ENCODE peak calls at places on chromosomes 2 and 18, in six cellular contexts. One of them, this sample, is unnamed.

GRCh38 chr2:161486111-161486510 is 70.0 kb downstream of the TBR1 start:
- DNase-seq in heart right ventricle: no peak
- DNase-seq in upper lobe of right lung: no peak
- DNase-seq in CD8-positive, alpha-beta T cell: no peak
- DNase-seq in suprapubic skin: no peak
- DNase-seq in HCT116: no peak
- DNase-seq in this sample: no peak

GRCh38 chr2:174332607-174333001 is 2.1 kb upstream of the SP9 start:
- DNase-seq in heart right ventricle: no peak
- DNase-seq in upper lobe of right lung: no peak
- DNase-seq in CD8-positive, alpha-beta T cell: no peak
- DNase-seq in suprapubic skin: no peak
- DNase-seq in HCT116: no peak
- DNase-seq in this sample: no peak

GRCh38 chr2:191051825-191052778 is 38.1 kb upstream of the STAT1 start:
- DNase-seq in heart right ventricle: peak; percentile 7
- DNase-seq in upper lobe of right lung: no peak
- DNase-seq in CD8-positive, alpha-beta T cell: no peak
- DNase-seq in suprapubic skin: no peak
- DNase-seq in HCT116: peak; percentile 45
- DNase-seq in this sample: no peak

GRCh38 chr2:113709022-113709421 is 47.4 kb downstream of the SLC35F5 start:
- DNase-seq in heart right ventricle: no peak
- DNase-seq in upper lobe of right lung: no peak
- DNase-seq in CD8-positive, alpha-beta T cell: no peak
- DNase-seq in suprapubic skin: no peak
- DNase-seq in HCT116: no peak
- DNase-seq in this sample: no peak

GRCh38 chr2:174059178-174059874 is 94.2 kb upstream of the SP3 start:
- DNase-seq in heart right ventricle: no peak
- DNase-seq in upper lobe of right lung: no peak
- DNase-seq in CD8-positive, alpha-beta T cell: no peak
- DNase-seq in suprapubic skin: no peak
- DNase-seq in HCT116: no peak
- DNase-seq in this sample: no peak

GRCh38 chr18:48622911-48623431 is 84.1 kb downstream of the CTIF start:
- DNase-seq in heart right ventricle: no peak
- DNase-seq in upper lobe of right lung: no peak
- DNase-seq in CD8-positive, alpha-beta T cell: no peak
- DNase-seq in suprapubic skin: no peak
- DNase-seq in HCT116: no peak
- DNase-seq in this sample: no peak

GRCh38 chr2:148721991-148722777 is 77.6 kb downstream of the EPC2 start:
- DNase-seq in heart right ventricle: no peak
- DNase-seq in upper lobe of right lung: no peak
- DNase-seq in CD8-positive, alpha-beta T cell: no peak
- DNase-seq in suprapubic skin: no peak
- DNase-seq in HCT116: no peak
- DNase-seq in this sample: no peak

GRCh38 chr2:12421061-12421460 is 295.7 kb upstream of the TRIB2 start:
- DNase-seq in heart right ventricle: no peak
- DNase-seq in upper lobe of right lung: no peak
- DNase-seq in CD8-positive, alpha-beta T cell: no peak
- DNase-seq in suprapubic skin: no peak
- DNase-seq in HCT116: no peak
- DNase-seq in this sample: no peak

GRCh38 chr18:13492314-13492713 is 234.0 kb downstream of the FAM210A start:
- DNase-seq in heart right ventricle: no peak
- DNase-seq in upper lobe of right lung: no peak
- DNase-seq in CD8-positive, alpha-beta T cell: no peak
- DNase-seq in suprapubic skin: no peak
- DNase-seq in HCT116: no peak
- DNase-seq in this sample: no peak

GRCh38 chr2:160306985-160307384 is 106.9 kb upstream of the ITGB6 start:
- DNase-seq in heart right ventricle: no peak
- DNase-seq in upper lobe of right lung: no peak
- DNase-seq in CD8-positive, alpha-beta T cell: no peak
- DNase-seq in suprapubic skin: no peak
- DNase-seq in HCT116: no peak
- DNase-seq in this sample: no peak

GRCh38 chr2:121128741-121129659 is 156.0 kb downstream of the TFCP2L1 start:
- DNase-seq in heart right ventricle: peak; percentile 25
- DNase-seq in upper lobe of right lung: peak; percentile 80
- DNase-seq in CD8-positive, alpha-beta T cell: no peak
- DNase-seq in suprapubic skin: no peak
- DNase-seq in HCT116: peak; percentile 48
- DNase-seq in this sample: peak; percentile 36

GRCh38 chr18:73636355-73636754 is 511.3 kb downstream of the FBXO15 start:
- DNase-seq in heart right ventricle: no peak
- DNase-seq in upper lobe of right lung: no peak
- DNase-seq in CD8-positive, alpha-beta T cell: no peak
- DNase-seq in suprapubic skin: no peak
- DNase-seq in HCT116: no peak
- DNase-seq in this sample: no peak

GRCh38 chr18:67581178-67581577 is 64.7 kb upstream of the DSEL start:
- DNase-seq in heart right ventricle: no peak
- DNase-seq in upper lobe of right lung: no peak
- DNase-seq in CD8-positive, alpha-beta T cell: no peak
- DNase-seq in suprapubic skin: no peak
- DNase-seq in HCT116: no peak
- DNase-seq in this sample: no peak

GRCh38 chr18:44569391-44570055 is 111.2 kb upstream of the SETBP1 start:
- DNase-seq in heart right ventricle: no peak
- DNase-seq in upper lobe of right lung: no peak
- DNase-seq in CD8-positive, alpha-beta T cell: no peak
- DNase-seq in suprapubic skin: no peak
- DNase-seq in HCT116: no peak
- DNase-seq in this sample: no peak

GRCh38 chr2:122866095-122866494 is 1110.6 kb downstream of the TSN start:
- DNase-seq in heart right ventricle: no peak
- DNase-seq in upper lobe of right lung: no peak
- DNase-seq in CD8-positive, alpha-beta T cell: no peak
- DNase-seq in suprapubic skin: no peak
- DNase-seq in HCT116: no peak
- DNase-seq in this sample: no peak

GRCh38 chr2:233468746-233469110 is 97.9 kb downstream of the USP40 start:
- DNase-seq in heart right ventricle: no peak
- DNase-seq in upper lobe of right lung: peak; percentile 47
- DNase-seq in CD8-positive, alpha-beta T cell: no peak
- DNase-seq in suprapubic skin: peak; percentile 43
- DNase-seq in HCT116: no peak
- DNase-seq in this sample: no peak

GRCh38 chr2:43100883-43101662 is 125.3 kb downstream of the ZFP36L2 start:
- DNase-seq in heart right ventricle: peak; percentile 80
- DNase-seq in upper lobe of right lung: no peak
- DNase-seq in CD8-positive, alpha-beta T cell: no peak
- DNase-seq in suprapubic skin: peak; percentile 87
- DNase-seq in HCT116: no peak
- DNase-seq in this sample: peak; percentile 76

GRCh38 chr18:9328776-9329175 is 5.8 kb upstream of the TWSG1 start:
- DNase-seq in heart right ventricle: no peak
- DNase-seq in upper lobe of right lung: no peak
- DNase-seq in CD8-positive, alpha-beta T cell: no peak
- DNase-seq in suprapubic skin: no peak
- DNase-seq in HCT116: no peak
- DNase-seq in this sample: no peak

GRCh38 chr2:217249490-217250451 is 389.9 kb upstream of the TNP1 start:
- DNase-seq in heart right ventricle: no peak
- DNase-seq in upper lobe of right lung: no peak
- DNase-seq in CD8-positive, alpha-beta T cell: no peak
- DNase-seq in suprapubic skin: no peak
- DNase-seq in HCT116: no peak
- DNase-seq in this sample: no peak

GRCh38 chr2:85892216-85892944 is 3.6 kb upstream of the ST3GAL5 start:
- DNase-seq in heart right ventricle: no peak
- DNase-seq in upper lobe of right lung: no peak
- DNase-seq in CD8-positive, alpha-beta T cell: no peak
- DNase-seq in suprapubic skin: no peak
- DNase-seq in HCT116: no peak
- DNase-seq in this sample: no peak

GRCh38 chr2:46951290-46952064 is 35.9 kb upstream of the MCFD2 start:
- DNase-seq in heart right ventricle: no peak
- DNase-seq in upper lobe of right lung: no peak
- DNase-seq in CD8-positive, alpha-beta T cell: no peak
- DNase-seq in suprapubic skin: no peak
- DNase-seq in HCT116: no peak
- DNase-seq in this sample: no peak

GRCh38 chr18:46250084-46250811 is 146.1 kb downstream of the HAUS1 start:
- DNase-seq in heart right ventricle: peak; percentile 37
- DNase-seq in upper lobe of right lung: no peak
- DNase-seq in CD8-positive, alpha-beta T cell: peak; percentile 50
- DNase-seq in suprapubic skin: no peak
- DNase-seq in HCT116: peak; percentile 49
- DNase-seq in this sample: no peak

GRCh38 chr2:73075477-73076373 is 4.2 kb upstream of the SFXN5 start:
- DNase-seq in heart right ventricle: peak; percentile 69
- DNase-seq in upper lobe of right lung: peak; percentile 52
- DNase-seq in CD8-positive, alpha-beta T cell: no peak
- DNase-seq in suprapubic skin: no peak
- DNase-seq in HCT116: no peak
- DNase-seq in this sample: peak; percentile 54

GRCh38 chr2:203061346-203061745 is 46.7 kb downstream of the NBEAL1 start:
- DNase-seq in heart right ventricle: no peak
- DNase-seq in upper lobe of right lung: no peak
- DNase-seq in CD8-positive, alpha-beta T cell: no peak
- DNase-seq in suprapubic skin: no peak
- DNase-seq in HCT116: no peak
- DNase-seq in this sample: no peak

GRCh38 chr2:195051401-195051800 is 605.6 kb upstream of the SLC39A10 start:
- DNase-seq in heart right ventricle: no peak
- DNase-seq in upper lobe of right lung: no peak
- DNase-seq in CD8-positive, alpha-beta T cell: no peak
- DNase-seq in suprapubic skin: no peak
- DNase-seq in HCT116: no peak
- DNase-seq in this sample: no peak

GRCh38 chr2:120308038-120308910 is 37.7 kb upstream of the INHBB start:
- DNase-seq in heart right ventricle: no peak
- DNase-seq in upper lobe of right lung: peak; percentile 57
- DNase-seq in CD8-positive, alpha-beta T cell: no peak
- DNase-seq in suprapubic skin: no peak
- DNase-seq in HCT116: no peak
- DNase-seq in this sample: no peak

GRCh38 chr2:176178271-176178806 is 10.1 kb upstream of the HOXD1 start:
- DNase-seq in heart right ventricle: no peak
- DNase-seq in upper lobe of right lung: no peak
- DNase-seq in CD8-positive, alpha-beta T cell: no peak
- DNase-seq in suprapubic skin: no peak
- DNase-seq in HCT116: no peak
- DNase-seq in this sample: no peak

GRCh38 chr2:188279093-188279445 is 12.6 kb upstream of the GULP1 start:
- DNase-seq in heart right ventricle: no peak
- DNase-seq in upper lobe of right lung: no peak
- DNase-seq in CD8-positive, alpha-beta T cell: no peak
- DNase-seq in suprapubic skin: no peak
- DNase-seq in HCT116: no peak
- DNase-seq in this sample: no peak
- H3K9me3 ChIP-seq in heart right ventricle: peaks cover 7% of the 10 kb centered on the region
- H3K9me3 ChIP-seq in upper lobe of right lung: no peaks in the 10 kb centered on the region
- H3K9me3 ChIP-seq in CD8-positive, alpha-beta T cell: no peaks in the 10 kb centered on the region
- H3K9me3 ChIP-seq in suprapubic skin: no peaks in the 10 kb centered on the region
- H3K9me3 ChIP-seq in HCT116: no peaks in the 10 kb centered on the region
- H3K9me3 ChIP-seq in this sample: peaks cover 10% of the 10 kb centered on the region

GRCh38 chr2:129861666-129862288 is 117.7 kb upstream of the RAB6C start:
- DNase-seq in heart right ventricle: no peak
- DNase-seq in upper lobe of right lung: no peak
- DNase-seq in CD8-positive, alpha-beta T cell: no peak
- DNase-seq in suprapubic skin: peak; percentile 52
- DNase-seq in HCT116: no peak
- DNase-seq in this sample: no peak
- H3K4me3 ChIP-seq in heart right ventricle: no peak overlapping the region
- H3K4me3 ChIP-seq in upper lobe of right lung: no peak overlapping the region
- H3K4me3 ChIP-seq in CD8-positive, alpha-beta T cell: no peak overlapping the region
- H3K4me3 ChIP-seq in suprapubic skin: no peak overlapping the region
- H3K4me3 ChIP-seq in HCT116: no peak overlapping the region
- H3K4me3 ChIP-seq in this sample: no peak overlapping the region

GRCh38 chr2:31079665-31080064 is 58.6 kb downstream of the GALNT14 start:
- DNase-seq in heart right ventricle: no peak
- DNase-seq in upper lobe of right lung: no peak
- DNase-seq in CD8-positive, alpha-beta T cell: no peak
- DNase-seq in suprapubic skin: no peak
- DNase-seq in HCT116: no peak
- DNase-seq in this sample: no peak
- TF ChIP-seq CTCF in heart right ventricle: no peak
- TF ChIP-seq CTCF in upper lobe of right lung: no peak
- TF ChIP-seq CTCF in CD8-positive, alpha-beta T cell: no peak
- TF ChIP-seq CTCF in suprapubic skin: no peak
- TF ChIP-seq CTCF in HCT116: peak; percentile 41
- TF ChIP-seq CTCF in this sample: peak; percentile 28

GRCh38 chr2:31688282-31688681 is 107.5 kb upstream of the SRD5A2 start:
- DNase-seq in heart right ventricle: no peak
- DNase-seq in upper lobe of right lung: no peak
- DNase-seq in CD8-positive, alpha-beta T cell: no peak
- DNase-seq in suprapubic skin: no peak
- DNase-seq in HCT116: peak; percentile 23
- DNase-seq in this sample: no peak
- H3K9me3 ChIP-seq in heart right ventricle: peaks cover 47% of the 10 kb centered on the region
- H3K9me3 ChIP-seq in upper lobe of right lung: peaks cover 15% of the 10 kb centered on the region
- H3K9me3 ChIP-seq in CD8-positive, alpha-beta T cell: peaks cover 9% of the 10 kb centered on the region
- H3K9me3 ChIP-seq in suprapubic skin: peaks cover 36% of the 10 kb centered on the region
- H3K9me3 ChIP-seq in HCT116: peaks cover 19% of the 10 kb centered on the region
- H3K9me3 ChIP-seq in this sample: peaks cover 58% of the 10 kb centered on the region

GRCh38 chr2:127638361-127639110 is 7.4 kb upstream of the GPR17 start:
- DNase-seq in heart right ventricle: no peak
- DNase-seq in upper lobe of right lung: no peak
- DNase-seq in CD8-positive, alpha-beta T cell: no peak
- DNase-seq in suprapubic skin: no peak
- DNase-seq in HCT116: no peak
- DNase-seq in this sample: no peak

GRCh38 chr2:127637236-127637630 is 8.7 kb upstream of the GPR17 start:
- DNase-seq in heart right ventricle: no peak
- DNase-seq in upper lobe of right lung: no peak
- DNase-seq in CD8-positive, alpha-beta T cell: no peak
- DNase-seq in suprapubic skin: no peak
- DNase-seq in HCT116: no peak
- DNase-seq in this sample: no peak

GRCh38 chr2:127637725-127638252 is 8.2 kb upstream of the GPR17 start:
- DNase-seq in heart right ventricle: peak; percentile 76
- DNase-seq in upper lobe of right lung: no peak
- DNase-seq in CD8-positive, alpha-beta T cell: no peak
- DNase-seq in suprapubic skin: no peak
- DNase-seq in HCT116: peak; percentile 13
- DNase-seq in this sample: no peak

GRCh38 chr2:127640082-127641072 is 5.6 kb upstream of the GPR17 start:
- DNase-seq in heart right ventricle: no peak
- DNase-seq in upper lobe of right lung: no peak
- DNase-seq in CD8-positive, alpha-beta T cell: no peak
- DNase-seq in suprapubic skin: no peak
- DNase-seq in HCT116: no peak
- DNase-seq in this sample: no peak

GRCh38 chr2:127639111-127639474 is 6.9 kb upstream of the GPR17 start:
- DNase-seq in heart right ventricle: no peak
- DNase-seq in upper lobe of right lung: no peak
- DNase-seq in CD8-positive, alpha-beta T cell: no peak
- DNase-seq in suprapubic skin: no peak
- DNase-seq in HCT116: no peak
- DNase-seq in this sample: no peak
- H3K4me3 ChIP-seq in heart right ventricle: no peak overlapping the region
- H3K4me3 ChIP-seq in upper lobe of right lung: no peak overlapping the region
- H3K4me3 ChIP-seq in CD8-positive, alpha-beta T cell: no peak overlapping the region
- H3K4me3 ChIP-seq in suprapubic skin: no peak overlapping the region
- H3K4me3 ChIP-seq in HCT116: no peak overlapping the region
- H3K4me3 ChIP-seq in this sample: no peak overlapping the region

GRCh38 chr2:206392118-206392517 is 51.2 kb upstream of the ADAM23 start:
- DNase-seq in heart right ventricle: no peak
- DNase-seq in upper lobe of right lung: no peak
- DNase-seq in CD8-positive, alpha-beta T cell: no peak
- DNase-seq in suprapubic skin: no peak
- DNase-seq in HCT116: peak; percentile 46
- DNase-seq in this sample: no peak
- TF ChIP-seq CTCF in heart right ventricle: peak; percentile 25
- TF ChIP-seq CTCF in upper lobe of right lung: peak; percentile 29
- TF ChIP-seq CTCF in CD8-positive, alpha-beta T cell: no peak
- TF ChIP-seq CTCF in suprapubic skin: no peak
- TF ChIP-seq CTCF in HCT116: peak; percentile 72
- TF ChIP-seq CTCF in this sample: peak; percentile 62